ENCODE peak calls at places on chromosomes 7 and 10, in seven cellular contexts. P is spleen, O is endothelial cell of umbilical vein, Y is stomach, D is GM23338, H is prostate gland, I is H1. E is an unnamed sample.

GRCh38 chr7:43906327-43907010 is at the start of gene URGCP:
- DNase-seq in P (peak; percentile 92), O (peak; percentile 26), Y (peak; percentile 58), D (peak; percentile 74), H (peak; percentile 24), I (peak; percentile 71), E (peak; percentile 68)

GRCh38 chr7:105673367-105674188 is 92.3 kb upstream of the EFCAB10 start:
- DNase-seq in P (no peak), O (peak; percentile 21), Y (peak; percentile 69), D (no peak), H (peak; percentile 79), I (no peak), E (no peak)

GRCh38 chr10:31101123-31101522 is 69.5 kb upstream of the ZNF438 start:
- DNase-seq in P (no peak), O (peak; percentile 77), Y (peak; percentile 42), D (no peak), H (no peak), I (no peak), E (no peak)

GRCh38 chr10:28532223-28532508 is 752 bp upstream of the WAC start:
- DNase-seq in P (no peak), O (no peak), Y (no peak), D (peak; percentile 71), H (no peak), I (no peak), E (peak; percentile 83)

GRCh38 chr10:124211921-124212320 is 118.5 kb upstream of the CHST15 start:
- DNase-seq in P (no peak), O (no peak), Y (no peak), D (no peak), H (no peak), I (no peak), E (no peak)

GRCh38 chr7:7228472-7228871 is 46.1 kb downstream of the C1GALT1 start:
- DNase-seq in P (no peak), O (no peak), Y (no peak), D (no peak), H (no peak), I (no peak), E (no peak)

GRCh38 chr10:62873866-62874265 is 57.7 kb upstream of the EGR2 start:
- DNase-seq in P (no peak), O (no peak), Y (no peak), D (no peak), H (no peak), I (no peak), E (no peak)

GRCh38 chr10:96512997-96513685 is 585 bp downstream of the TLL2 start:
- DNase-seq in P (no peak), O (peak; percentile 21), Y (no peak), D (peak; percentile 64), H (no peak), I (no peak), E (no peak)

GRCh38 chr7:151736403-151736909 is 140.5 kb downstream of the PRKAG2 start:
- DNase-seq in P (no peak), O (peak; percentile 92), Y (peak; percentile 44), D (peak; percentile 68), H (peak; percentile 74), I (peak; percentile 58), E (peak; percentile 85)

GRCh38 chr10:95547791-95548435 is 13.3 kb downstream of the SORBS1 start:
- DNase-seq in P (no peak), O (no peak), Y (no peak), D (peak; percentile 55), H (no peak), I (no peak), E (no peak)

GRCh38 chr7:112129655-112130323 is 76.4 kb downstream of the DOCK4 start:
- DNase-seq in P (no peak), O (peak; percentile 68), Y (peak; percentile 25), D (peak; percentile 49), H (peak; percentile 48), I (no peak), E (no peak)

GRCh38 chr7:31896929-31897328 is 173.3 kb downstream of the PDE1C start:
- DNase-seq in P (no peak), O (no peak), Y (no peak), D (no peak), H (no peak), I (no peak), E (no peak)

GRCh38 chr7:116525298-116525912 is 569 bp downstream of the CAV1 start:
- DNase-seq in P (peak; percentile 83), O (peak; percentile 35), Y (peak; percentile 41), D (peak; percentile 37), H (peak; percentile 20), I (no peak), E (peak; percentile 82)
- H3K4me1 ChIP-seq in P (peaks cover 50% of the 10 kb centered on the region), O (peaks cover 70% of the 10 kb centered on the region), Y (peaks cover 28% of the 10 kb centered on the region), D (peaks cover 39% of the 10 kb centered on the region), H (no peaks in the 10 kb centered on the region), I (peaks cover 7% of the 10 kb centered on the region), E (peaks cover 76% of the 10 kb centered on the region)

GRCh38 chr10:6537704-6538103 is 42.4 kb downstream of the PRKCQ start:
- DNase-seq in P (no peak), O (no peak), Y (no peak), D (peak; percentile 40), H (no peak), I (no peak), E (no peak)
- TF ChIP-seq POLR2AphosphoS5 in P (no peak), O (no peak), Y (no peak), D (no peak), H (no peak), I (no peak), E (no peak)

GRCh38 chr10:70743879-70744278 is 41.3 kb downstream of the TBATA start:
- DNase-seq in P (peak; percentile 68), O (no peak), Y (no peak), D (no peak), H (no peak), I (no peak), E (no peak)

GRCh38 chr10:70740441-70741288 is 44.5 kb downstream of the TBATA start:
- DNase-seq in P (no peak), O (no peak), Y (no peak), D (no peak), H (no peak), I (no peak), E (no peak)

GRCh38 chr10:70744617-70745138 is 40.5 kb downstream of the TBATA start:
- DNase-seq in P (peak; percentile 15), O (no peak), Y (no peak), D (no peak), H (no peak), I (no peak), E (no peak)

GRCh38 chr10:70743430-70743788 is 41.8 kb downstream of the TBATA start:
- DNase-seq in P (peak; percentile 59), O (no peak), Y (no peak), D (no peak), H (no peak), I (no peak), E (no peak)

GRCh38 chr10:70742537-70743429 is 42.4 kb downstream of the TBATA start:
- DNase-seq in P (peak; percentile 72), O (peak; percentile 59), Y (no peak), D (no peak), H (no peak), I (no peak), E (no peak)
- H3K4me1 ChIP-seq in P (peaks cover 17% of the 10 kb centered on the region), O (peaks cover 6% of the 10 kb centered on the region), Y (peaks cover 20% of the 10 kb centered on the region), D (no peaks in the 10 kb centered on the region), H (no peaks in the 10 kb centered on the region), I (no peaks in the 10 kb centered on the region), E (peaks cover 23% of the 10 kb centered on the region)

DNA sequence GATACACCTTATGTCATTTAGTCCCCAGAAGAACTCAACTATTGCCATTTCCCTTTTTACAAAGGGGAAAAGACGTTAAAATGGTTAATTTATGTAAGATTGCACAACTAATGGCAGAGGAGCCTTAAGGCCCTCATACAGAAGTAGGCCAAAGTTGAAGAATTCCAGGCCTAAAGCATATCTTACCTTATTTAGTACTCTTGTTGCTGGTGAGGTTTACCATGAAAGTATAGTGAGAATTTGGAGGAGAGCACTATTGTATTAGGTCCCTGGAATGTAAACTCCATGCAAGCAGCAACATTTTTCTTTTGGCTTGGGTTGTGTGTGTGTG is 727 bp upstream of the CRPPA start:
- DNase-seq in P (no peak), O (no peak), Y (no peak), D (no peak), H (no peak), I (no peak), E (no peak)
- TF ChIP-seq POLR2AphosphoS5 in P (no peak), O (no peak), Y (no peak), D (no peak), H (no peak), I (no peak), E (no peak)

E was measured in suprapubic skin.